ENCODE peak calls at places on chromosomes 1 and 21, in ten cellular contexts. E is NCI-H1694 treated with DMSO at 0.1 percent for 48 hours; M is fibroblast of lung; X is posterior cingulate gyrus; Q is activated T-cell treated with anti-CD3 and anti-CD28 coated beads for 1 hour; H is A673; K is right cardiac atrium; P is activated CD8-positive, alpha-beta memory T cell treated with anti-CD3 and anti-CD28 coated beads, Interleukin-2, amount 50 U/mL, for 4 hours; D is AML-193; B is HCT116. Y is an unnamed sample.
A peak's percentile ranks its signal among the peaks of the same experiment; 100 is the strongest.

GRCh38 chr1:9629445-9630201 is 21.9 kb upstream of the PIK3CD start:
- DNase-seq in X (no peak), P (peak; percentile 66), B (no peak), D (peak; percentile 94), M (no peak), K (peak; percentile 55), H (no peak), Q (peak; percentile 56), E (no peak), Y (peak; percentile 89)

GRCh38 chr1:72442251-72442650 is 159.9 kb upstream of the NEGR1 start:
- DNase-seq in Q (no peak), B (no peak), K (no peak), P (no peak), D (no peak), M (peak; percentile 15), X (no peak), H (no peak), E (no peak), Y (no peak)

GRCh38 chr21:32463889-32464300 is 51.4 kb downstream of the EVA1C start:
- DNase-seq in D (no peak), M (peak; percentile 90), E (no peak), K (no peak), P (no peak), Q (no peak), H (peak; percentile 81), X (no peak), B (peak; percentile 85), Y (peak; percentile 3)

GRCh38 chr1:12314328-12314903 is 84.6 kb downstream of the VPS13D start:
- DNase-seq in X (no peak), H (peak; percentile 46), D (peak; percentile 30), Q (no peak), M (peak; percentile 65), P (no peak), K (no peak), E (peak; percentile 27), B (no peak), Y (no peak)

GRCh38 chr21:42956824-42957632 is 17.3 kb upstream of the PKNOX1 start:
- DNase-seq in M (no peak), D (no peak), B (no peak), E (no peak), H (no peak), X (no peak), P (no peak), K (no peak), Q (no peak), Y (peak; percentile 53)

GRCh38 chr1:61230523-61230922 is 148.2 kb downstream of the NFIA start:
- DNase-seq in M (no peak), Q (no peak), X (no peak), K (no peak), B (no peak), P (no peak), D (no peak), E (no peak), H (no peak), Y (no peak)

GRCh38 chr1:20958430-20958829 is 171.3 kb upstream of the HP1BP3 start:
- DNase-seq in K (no peak), Q (no peak), E (no peak), M (no peak), H (no peak), D (no peak), X (no peak), B (no peak), P (no peak), Y (no peak)

GRCh38 chr1:82838066-82838465 is 1037.3 kb downstream of the ADGRL2 start:
- DNase-seq in D (no peak), K (no peak), X (no peak), E (no peak), H (no peak), M (peak; percentile 6), Q (no peak), B (no peak), P (no peak), Y (no peak)

GRCh38 chr1:227429447-227430359 is 111.4 kb upstream of the CDC42BPA start:
- DNase-seq in X (no peak), H (peak; percentile 73), E (no peak), K (no peak), P (no peak), M (peak; percentile 22), B (no peak), D (no peak), Q (no peak), Y (peak; percentile 21)